ENCODE peak calls at places on chromosomes 13 and 19, in four cellular contexts. S is left ventricle myocardium inferior, P is GM12891, D is AG04449. U is an unnamed sample.

GRCh38 chr13:35475131-35475959 is 1.1 kb downstream of the MAB21L1 start:
- DNase-seq in D (no peak), S (no peak), P (no peak), U (no peak)

GRCh38 chr13:95296326-95296939 is 4.8 kb downstream of the ABCC4 start:
- DNase-seq in P (no peak), S (peak), D (no peak), U (peak)

GRCh38 chr19:9144920-9145319 is 4.7 kb downstream of the ZNF317 start:
- DNase-seq in P (no peak), D (no peak), S (no peak), U (no peak)

GRCh38 chr13:29591310-29591709 is 4.2 kb downstream of the SLC7A1 start:
- DNase-seq in S (no peak), P (no peak), D (no peak), U (no peak)

GRCh38 chr13:29520671-29521070 is 74.8 kb downstream of the SLC7A1 start:
- DNase-seq in P (no peak), S (no peak), D (peak), U (no peak)

GRCh38 chr19:35557539-35558399 is 5.7 kb downstream of the ATP4A start:
- DNase-seq in P (peak), D (no peak), S (peak), U (peak)

GRCh38 chr13:32495429-32495828 is 43.2 kb downstream of the N4BP2L2 start:
- DNase-seq in P (no peak), D (no peak), S (no peak), U (no peak)

GRCh38 chr13:66114127-66114526 is 1116.0 kb downstream of the PCDH9 start:
- DNase-seq in S (no peak), P (no peak), D (peak), U (no peak)

GRCh38 chr19:5154129-5154798 is 185.4 kb downstream of the KDM4B start:
- DNase-seq in S (no peak), D (no peak), P (peak), U (no peak)

GRCh38 chr19:2618611-2619010 is 83.9 kb downstream of the GNG7 start:
- DNase-seq in D (no peak), P (no peak), S (peak), U (no peak)

GRCh38 chr13:93262729-93263128 is 36.1 kb downstream of the GPC6 start:
- DNase-seq in D (no peak), P (no peak), S (no peak), U (no peak)

GRCh38 chr19:2385053-2385721 is 25.1 kb downstream of the TMPRSS9 start:
- DNase-seq in D (peak), S (no peak), P (no peak), U (peak)

GRCh38 chr13:101492251-101492910 is 39.9 kb downstream of the ITGBL1 start:
- DNase-seq in D (no peak), S (no peak), P (no peak), U (no peak)

GRCh38 chr19:57599377-57599760 is 316 bp upstream of the ZNF530 start:
- DNase-seq in P (no peak), D (no peak), S (no peak), U (no peak)

GRCh38 chr13:66301482-66301881 is 928.7 kb downstream of the PCDH9 start:
- DNase-seq in S (no peak), P (no peak), D (no peak), U (no peak)

GRCh38 chr19:54431255-54431838 is 16.1 kb downstream of the TTYH1 start:
- DNase-seq in S (peak), P (no peak), D (no peak), U (no peak)

GRCh38 chr19:51398096-51398704 is 7.8 kb upstream of the C19orf84 start:
- DNase-seq in P (no peak), S (no peak), D (no peak), U (peak)

U was measured in NCI-H1092 treated with DMSO at 0.1 percent for 48 hours.